ENCODE peak calls at places on chromosomes 3 and 15, in five cellular contexts. One of them, this sample, is unnamed. For H3K9me3 and H3K36me3, the result is how much of the 10 kb centered on the place peaks cover.

GRCh38 chr3:133820889-133821675 is 15.5 kb downstream of the SRPRB start:
- DNase-seq in left lung: no peak
- DNase-seq in endothelial cell of umbilical vein: no peak
- DNase-seq in gastrocnemius medialis: no peak
- DNase-seq in colonic mucosa: no peak
- DNase-seq in this sample: no peak

GRCh38 chr3:127676456-127676855 is 3.7 kb downstream of the ABTB1 start:
- DNase-seq in left lung: no peak
- DNase-seq in endothelial cell of umbilical vein: no peak
- DNase-seq in gastrocnemius medialis: no peak
- DNase-seq in colonic mucosa: no peak
- DNase-seq in this sample: no peak

GRCh38 chr15:90184786-90185704 is 16.1 kb upstream of the SEMA4B start:
- DNase-seq in left lung: peak
- DNase-seq in endothelial cell of umbilical vein: no peak
- DNase-seq in gastrocnemius medialis: no peak
- DNase-seq in colonic mucosa: peak
- DNase-seq in this sample: no peak

GRCh38 chr3:172370434-172370833 is 77.8 kb downstream of the GHSR start:
- DNase-seq in left lung: no peak
- DNase-seq in endothelial cell of umbilical vein: no peak
- DNase-seq in gastrocnemius medialis: no peak
- DNase-seq in colonic mucosa: peak
- DNase-seq in this sample: no peak

GRCh38 chr3:131285456-131285855 is 96.1 kb upstream of the NUDT16 start:
- DNase-seq in left lung: no peak
- DNase-seq in endothelial cell of umbilical vein: no peak
- DNase-seq in gastrocnemius medialis: no peak
- DNase-seq in colonic mucosa: no peak
- DNase-seq in this sample: no peak

GRCh38 chr15:65421360-65422215 is 1.2 kb downstream of the IGDCC4 start:
- DNase-seq in left lung: peak
- DNase-seq in endothelial cell of umbilical vein: no peak
- DNase-seq in gastrocnemius medialis: peak
- DNase-seq in colonic mucosa: peak
- DNase-seq in this sample: no peak

GRCh38 chr15:25497934-25498333 is 59.1 kb upstream of the UBE3A start:
- DNase-seq in left lung: no peak
- DNase-seq in endothelial cell of umbilical vein: no peak
- DNase-seq in gastrocnemius medialis: no peak
- DNase-seq in colonic mucosa: no peak
- DNase-seq in this sample: no peak

GRCh38 chr15:35306361-35306981 is 221.4 kb upstream of the NANOGP8 start:
- DNase-seq in left lung: no peak
- DNase-seq in endothelial cell of umbilical vein: peak
- DNase-seq in gastrocnemius medialis: no peak
- DNase-seq in colonic mucosa: peak
- DNase-seq in this sample: no peak

GRCh38 chr15:65579762-65580161 is 31.2 kb downstream of the INTS14 start:
- DNase-seq in left lung: no peak
- DNase-seq in endothelial cell of umbilical vein: no peak
- DNase-seq in gastrocnemius medialis: no peak
- DNase-seq in colonic mucosa: no peak
- DNase-seq in this sample: no peak

GRCh38 chr3:16522820-16523219 is 9.3 kb upstream of the RFTN1 start:
- DNase-seq in left lung: no peak
- DNase-seq in endothelial cell of umbilical vein: no peak
- DNase-seq in gastrocnemius medialis: no peak
- DNase-seq in colonic mucosa: no peak
- DNase-seq in this sample: no peak
- H3K9me3 ChIP-seq in left lung: under half
- H3K9me3 ChIP-seq in endothelial cell of umbilical vein: under half
- H3K9me3 ChIP-seq in gastrocnemius medialis: under half
- H3K9me3 ChIP-seq in colonic mucosa: under half
- H3K9me3 ChIP-seq in this sample: under half

DNA sequence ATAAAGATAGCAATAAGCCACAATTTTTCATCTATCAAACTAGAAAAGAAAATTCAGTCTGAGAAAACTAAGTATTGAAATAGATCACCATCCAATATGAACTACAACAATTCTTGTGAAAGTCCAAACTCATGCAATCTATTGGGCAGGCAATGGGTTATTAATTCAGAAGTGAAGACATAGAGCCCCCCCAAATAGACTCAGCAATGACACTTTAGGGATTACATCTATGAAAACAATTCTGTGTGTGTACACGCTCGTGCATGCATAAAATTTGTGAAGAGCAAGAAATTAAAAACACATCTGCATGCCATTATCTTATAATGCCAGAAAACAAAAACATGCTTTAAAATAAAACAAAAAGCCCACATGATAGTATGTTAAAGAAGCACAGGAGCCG is 151.3 kb downstream of the NR1I2 start:
- DNase-seq in left lung: no peak
- DNase-seq in endothelial cell of umbilical vein: no peak
- DNase-seq in gastrocnemius medialis: no peak
- DNase-seq in colonic mucosa: no peak
- DNase-seq in this sample: no peak
- H3K36me3 ChIP-seq in left lung: under half
- H3K36me3 ChIP-seq in endothelial cell of umbilical vein: under half
- H3K36me3 ChIP-seq in gastrocnemius medialis: under half
- H3K36me3 ChIP-seq in colonic mucosa: under half
- H3K36me3 ChIP-seq in this sample: under half

GRCh38 chr15:84142888-84143337 is 92.7 kb upstream of the GOLGA6L4 start:
- DNase-seq in left lung: peak
- DNase-seq in endothelial cell of umbilical vein: peak
- DNase-seq in gastrocnemius medialis: peak
- DNase-seq in colonic mucosa: peak
- DNase-seq in this sample: peak
- H3K4me3 ChIP-seq in left lung: no peak
- H3K4me3 ChIP-seq in endothelial cell of umbilical vein: no peak
- H3K4me3 ChIP-seq in gastrocnemius medialis: no peak
- H3K4me3 ChIP-seq in colonic mucosa: no peak
- H3K4me3 ChIP-seq in this sample: no peak

GRCh38 chr3:104578558-104578957 is 788.2 kb upstream of the ALCAM start:
- DNase-seq in left lung: no peak
- DNase-seq in endothelial cell of umbilical vein: no peak
- DNase-seq in gastrocnemius medialis: no peak
- DNase-seq in colonic mucosa: no peak
- DNase-seq in this sample: no peak
- H3K9me3 ChIP-seq in left lung: under half
- H3K9me3 ChIP-seq in endothelial cell of umbilical vein: under half
- H3K9me3 ChIP-seq in gastrocnemius medialis: under half
- H3K9me3 ChIP-seq in colonic mucosa: under half
- H3K9me3 ChIP-seq in this sample: under half

DNA sequence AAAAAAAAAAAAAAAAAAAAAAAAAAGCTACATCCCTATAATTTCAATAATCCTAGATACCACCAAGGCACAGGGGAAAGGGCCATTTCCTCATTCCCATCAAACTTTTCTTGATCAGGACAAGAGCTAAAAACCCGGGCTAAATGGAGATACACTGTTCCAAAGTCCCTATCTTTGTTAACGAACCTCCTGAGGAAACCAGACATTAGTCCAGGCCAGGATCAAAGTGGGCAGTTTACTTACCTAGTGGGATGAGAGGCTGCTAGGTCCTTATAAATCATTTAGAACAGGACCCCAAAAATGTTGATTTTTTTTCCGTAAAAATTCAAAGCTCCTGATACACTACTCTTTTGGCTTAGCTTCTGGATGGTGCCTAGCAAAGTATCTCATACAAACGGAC is 35.6 kb downstream of the UBR1 start:
- DNase-seq in left lung: no peak
- DNase-seq in endothelial cell of umbilical vein: no peak
- DNase-seq in gastrocnemius medialis: no peak
- DNase-seq in colonic mucosa: no peak
- DNase-seq in this sample: no peak
- H3K36me3 ChIP-seq in left lung: half or more
- H3K36me3 ChIP-seq in endothelial cell of umbilical vein: under half
- H3K36me3 ChIP-seq in gastrocnemius medialis: half or more
- H3K36me3 ChIP-seq in colonic mucosa: under half
- H3K36me3 ChIP-seq in this sample: half or more

GRCh38 chr3:123290962-123291361 is 89.2 kb downstream of the SEC22A start:
- DNase-seq in left lung: no peak
- DNase-seq in endothelial cell of umbilical vein: no peak
- DNase-seq in gastrocnemius medialis: no peak
- DNase-seq in colonic mucosa: no peak
- DNase-seq in this sample: no peak

GRCh38 chr3:123291404-123291803 is 89.7 kb downstream of the SEC22A start:
- DNase-seq in left lung: no peak
- DNase-seq in endothelial cell of umbilical vein: no peak
- DNase-seq in gastrocnemius medialis: no peak
- DNase-seq in colonic mucosa: no peak
- DNase-seq in this sample: no peak

GRCh38 chr3:123294296-123294938 is 92.7 kb downstream of the SEC22A start:
- DNase-seq in left lung: peak
- DNase-seq in endothelial cell of umbilical vein: no peak
- DNase-seq in gastrocnemius medialis: no peak
- DNase-seq in colonic mucosa: no peak
- DNase-seq in this sample: no peak

GRCh38 chr3:123290107-123290930 is 88.6 kb downstream of the SEC22A start:
- DNase-seq in left lung: no peak
- DNase-seq in endothelial cell of umbilical vein: no peak
- DNase-seq in gastrocnemius medialis: no peak
- DNase-seq in colonic mucosa: no peak
- DNase-seq in this sample: peak

GRCh38 chr3:123292321-123293310 is 90.9 kb downstream of the SEC22A start:
- DNase-seq in left lung: peak
- DNase-seq in endothelial cell of umbilical vein: no peak
- DNase-seq in gastrocnemius medialis: no peak
- DNase-seq in colonic mucosa: no peak
- DNase-seq in this sample: no peak
- H3K4me3 ChIP-seq in left lung: no peak
- H3K4me3 ChIP-seq in endothelial cell of umbilical vein: no peak
- H3K4me3 ChIP-seq in gastrocnemius medialis: no peak
- H3K4me3 ChIP-seq in colonic mucosa: no peak
- H3K4me3 ChIP-seq in this sample: no peak

This sample was measured in right atrium auricular region.